ENCODE peak calls at places on chromosome 18, in four cellular contexts. D is endodermal cell, P is kidney, I is gastrocnemius medialis. E is an unnamed sample.

GRCh38 chr18:79463424-79463960 is 67.8 kb downstream of the NFATC1 start:
- DNase-seq in D (no peak), P (no peak), I (no peak), E (no peak)

GRCh38 chr18:79242246-79242645 is 153.5 kb upstream of the NFATC1 start:
- DNase-seq in D (no peak), P (no peak), I (no peak), E (no peak)

GRCh38 chr18:69985239-69985638 is 37.6 kb upstream of the CD226 start:
- DNase-seq in D (peak; percentile 67), P (no peak), I (no peak), E (no peak)

GRCh38 chr18:56034954-56035353 is 447.0 kb upstream of the TCF4 start:
- DNase-seq in D (no peak), P (no peak), I (no peak), E (no peak)

GRCh38 chr18:741931-742512 is 29.6 kb upstream of the ENOSF1 start:
- DNase-seq in D (no peak), P (no peak), I (no peak), E (no peak)

GRCh38 chr18:939167-939566 is 34.5 kb downstream of the ADCYAP1 start:
- DNase-seq in D (no peak), P (no peak), I (no peak), E (no peak)

GRCh38 chr18:44946529-44947113 is 265.9 kb downstream of the SETBP1 start:
- DNase-seq in D (no peak), P (no peak), I (no peak), E (no peak)

GRCh38 chr18:78627546-78628315 is 351.9 kb upstream of the SALL3 start:
- DNase-seq in D (no peak), P (no peak), I (no peak), E (no peak)

GRCh38 chr18:57559311-57559710 is 27.2 kb downstream of the FECH start:
- DNase-seq in D (no peak), P (no peak), I (no peak), E (no peak)

GRCh38 chr18:36942264-36942663 is 113.3 kb downstream of the KIAA1328 start:
- DNase-seq in D (peak; percentile 55), P (no peak), I (no peak), E (no peak)

GRCh38 chr18:10094154-10094553 is 180.3 kb downstream of the VAPA start:
- DNase-seq in D (no peak), P (no peak), I (no peak), E (no peak)

GRCh38 chr18:50453732-50454131 is 78.9 kb downstream of the SKA1 start:
- DNase-seq in D (no peak), P (no peak), I (no peak), E (no peak)

GRCh38 chr18:2884706-2885285 is 38.0 kb downstream of the EMILIN2 start:
- DNase-seq in D (no peak), P (no peak), I (no peak), E (no peak)

GRCh38 chr18:12890964-12891363 is 6.9 kb upstream of the PTPN2 start:
- DNase-seq in D (no peak), P (no peak), I (no peak), E (no peak)
- H3K27ac ChIP-seq in D (no peak overlapping the region), P (no peak overlapping the region), I (no peak overlapping the region), E (no peak overlapping the region)

GRCh38 chr18:13216732-13217465 is 1.7 kb upstream of the LDLRAD4 start:
- DNase-seq in D (peak; percentile 80), P (no peak), I (peak; percentile 27), E (peak; percentile 74)

GRCh38 chr18:13217466-13217961 is 1.0 kb upstream of the LDLRAD4 start:
- DNase-seq in D (peak; percentile 87), P (peak; percentile 89), I (peak; percentile 63), E (peak; percentile 76)

GRCh38 chr18:13218376-13219011 is at the start of gene LDLRAD4:
- DNase-seq in D (peak; percentile 80), P (peak; percentile 89), I (peak; percentile 33), E (no peak)

GRCh38 chr18:13217971-13218375 is 587 bp upstream of the LDLRAD4 start:
- DNase-seq in D (peak; percentile 79), P (no peak), I (no peak), E (peak; percentile 74)

DNA sequence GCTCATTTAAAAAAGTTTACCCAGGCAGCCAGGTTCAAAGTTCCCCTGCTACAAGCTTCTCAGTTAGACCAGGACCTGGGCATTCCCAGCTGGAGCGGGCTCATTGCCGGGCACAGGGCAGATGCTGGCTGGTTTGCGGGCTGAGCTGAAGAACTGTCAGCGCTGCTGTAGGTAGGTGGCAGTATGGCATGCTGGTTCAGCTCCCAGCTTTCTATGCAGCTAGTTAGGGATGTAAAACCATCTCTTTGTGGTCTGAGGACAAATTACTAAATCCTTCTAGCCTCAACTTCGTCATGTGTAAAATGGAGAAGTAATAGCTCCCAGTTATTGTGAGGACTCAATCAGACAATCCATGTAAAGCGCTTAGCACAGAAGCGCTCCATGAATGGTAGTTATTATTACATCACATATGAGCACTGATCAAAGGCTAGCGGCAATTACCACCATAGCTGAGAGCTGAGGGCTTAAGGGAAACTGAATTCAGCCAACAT is 2.4 kb upstream of the LDLRAD4 start:
- DNase-seq in D (peak; percentile 82), P (peak; percentile 87), I (peak; percentile 73), E (peak; percentile 75)
- TF ChIP-seq CTCF in D (peak; percentile 77), P (peak; percentile 64), I (peak; percentile 67), E (peak; percentile 72)

GRCh38 chr18:4831127-4831526 is 365.9 kb downstream of the AKAIN1 start:
- DNase-seq in D (no peak), P (no peak), I (no peak), E (no peak)

GRCh38 chr18:4836146-4836545 is 360.9 kb downstream of the AKAIN1 start:
- DNase-seq in D (no peak), P (no peak), I (no peak), E (no peak)

GRCh38 chr18:4831791-4832375 is 365.2 kb downstream of the AKAIN1 start:
- DNase-seq in D (no peak), P (no peak), I (no peak), E (no peak)
- H3K27ac ChIP-seq in D (no peak overlapping the region), P (no peak overlapping the region), I (no peak overlapping the region), E (no peak overlapping the region)

DNA sequence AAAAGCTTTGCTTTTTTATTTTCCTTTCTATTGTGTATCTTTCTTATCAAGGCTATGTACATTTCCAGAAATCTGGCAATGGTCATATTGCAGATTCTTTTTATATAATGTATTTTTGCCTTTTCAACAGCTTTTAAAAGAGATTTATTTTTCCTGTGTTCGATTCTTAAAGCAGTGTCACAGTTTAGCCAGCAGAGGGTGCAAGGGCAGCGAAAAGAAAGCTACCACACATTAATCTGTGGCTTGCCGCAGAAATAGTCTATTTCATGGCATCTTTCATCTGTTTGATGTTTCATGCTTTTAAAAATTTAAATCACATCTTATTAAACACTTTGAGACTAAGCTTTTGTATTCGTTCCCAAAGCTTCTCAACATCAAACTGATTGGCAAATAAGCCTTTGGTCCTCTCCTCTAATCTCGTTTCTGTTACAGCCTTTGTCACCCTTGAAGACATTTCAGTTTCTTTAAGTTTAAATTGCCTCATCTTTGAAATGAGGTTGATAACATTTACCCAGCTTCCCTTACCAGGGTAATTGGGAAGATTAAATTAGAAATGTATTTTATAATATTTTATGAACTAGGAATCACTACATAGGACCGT is 73.3 kb downstream of the PIK3C3 start:
- DNase-seq in D (peak; percentile 60), P (no peak), I (no peak), E (no peak)
- TF ChIP-seq CTCF in D (peak; percentile 90), P (peak; percentile 71), I (no peak), E (peak; percentile 70)

GRCh38 chr18:48943333-48943732 is 7.4 kb downstream of the SMAD7 start:
- DNase-seq in D (no peak), P (no peak), I (no peak), E (peak; percentile 39)

GRCh38 chr18:48942554-48943261 is 8.1 kb downstream of the SMAD7 start:
- DNase-seq in D (no peak), P (peak; percentile 89), I (no peak), E (peak; percentile 66)

GRCh38 chr18:48940854-48941531 is 9.8 kb downstream of the SMAD7 start:
- DNase-seq in D (no peak), P (no peak), I (no peak), E (peak; percentile 71)

GRCh38 chr18:48941672-48942071 is 9.1 kb downstream of the SMAD7 start:
- DNase-seq in D (no peak), P (no peak), I (no peak), E (peak; percentile 58)

DNA sequence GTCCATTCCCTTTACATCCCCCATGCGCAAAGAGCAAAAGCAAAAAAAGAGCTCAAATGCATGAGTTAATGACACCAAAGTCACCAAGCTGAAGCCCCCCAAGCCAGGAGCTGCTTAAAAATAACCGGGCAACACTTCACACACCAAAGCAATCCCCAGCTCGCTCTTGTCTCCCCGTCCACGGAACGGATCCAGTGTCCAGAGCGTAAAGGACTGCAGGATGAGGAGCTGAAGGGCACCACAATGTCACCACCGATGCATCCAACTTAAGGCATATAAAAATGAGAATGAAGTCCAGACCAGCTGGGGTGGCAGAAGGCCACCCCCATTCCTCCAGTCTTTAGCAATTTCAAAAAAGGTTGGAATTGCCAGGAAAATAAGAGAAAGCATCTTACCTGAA is 8.7 kb downstream of the SMAD7 start:
- DNase-seq in D (no peak), P (no peak), I (no peak), E (peak; percentile 46)
- H3K27ac ChIP-seq in D (no peak overlapping the region), P (peak overlapping the region; percentile 92), I (peak overlapping the region; percentile 93), E (peak overlapping the region; percentile 45)

GRCh38 chr18:8996771-8997432 is 105.6 kb upstream of the NDUFV2 start:
- DNase-seq in D (no peak), P (no peak), I (no peak), E (no peak)
- TF ChIP-seq CTCF in D (no peak), P (no peak), I (no peak), E (no peak)

GRCh38 chr18:62784338-62784965 is 69.1 kb downstream of the PHLPP1 start:
- DNase-seq in D (no peak), P (no peak), I (no peak), E (no peak)
- H3K27ac ChIP-seq in D (no peak overlapping the region), P (no peak overlapping the region), I (no peak overlapping the region), E (no peak overlapping the region)

GRCh38 chr18:6374340-6374739 is 40.4 kb downstream of the L3MBTL4 start:
- DNase-seq in D (no peak), P (no peak), I (no peak), E (no peak)

GRCh38 chr18:6373187-6373586 is 41.5 kb downstream of the L3MBTL4 start:
- DNase-seq in D (no peak), P (no peak), I (no peak), E (no peak)

GRCh38 chr18:6368017-6368416 is 46.7 kb downstream of the L3MBTL4 start:
- DNase-seq in D (no peak), P (no peak), I (no peak), E (no peak)

GRCh38 chr18:6370410-6370809 is 44.3 kb downstream of the L3MBTL4 start:
- DNase-seq in D (no peak), P (no peak), I (no peak), E (no peak)

DNA sequence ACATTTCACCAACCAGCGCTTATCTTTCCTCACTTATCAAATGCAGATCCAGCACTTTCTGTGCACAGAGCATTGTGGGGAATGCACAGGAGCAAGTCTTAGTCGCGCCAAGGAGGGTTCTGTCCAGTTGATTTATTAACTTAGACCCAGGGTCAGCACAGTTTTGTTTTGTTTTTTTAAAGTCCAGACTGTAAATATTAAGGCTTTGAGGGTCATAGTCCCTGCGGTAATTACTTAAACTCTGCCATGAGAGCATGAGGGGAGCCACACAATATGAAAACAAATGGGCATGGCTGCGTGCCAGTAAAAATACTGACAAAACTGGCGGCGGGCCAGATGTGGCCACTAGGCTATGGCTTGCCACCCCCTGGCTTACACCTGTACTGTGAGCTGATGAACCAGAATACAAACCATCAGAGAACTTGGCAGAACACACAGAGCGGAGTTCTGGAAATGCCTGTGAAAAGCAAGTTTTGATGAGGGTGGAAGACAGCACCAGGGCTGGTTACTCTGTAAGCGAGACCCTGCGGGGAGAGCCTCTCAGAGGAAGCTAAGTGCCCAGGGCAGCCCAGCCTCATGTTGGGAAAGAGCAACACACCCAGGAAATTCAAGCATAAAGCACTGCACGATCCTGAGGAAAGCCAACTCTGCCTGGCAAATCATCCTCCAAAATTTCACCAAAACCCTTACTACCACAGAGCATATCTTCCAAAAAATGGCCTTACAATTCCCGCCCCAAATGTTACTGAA is 43.6 kb downstream of the L3MBTL4 start:
- DNase-seq in D (no peak), P (peak; percentile 86), I (no peak), E (peak; percentile 74)
- TF ChIP-seq CTCF in D (no peak), P (no peak), I (no peak), E (no peak)

E was measured in upper lobe of right lung.